ENCODE peak calls at places on chromosomes 11 and 22, in seven cellular contexts. V is breast epithelium; J is LHCN-M2; T is HCEC 1CT; S is ecto neural progenitor cell; C is activated T-helper 1 cell treated with anti-CD3 and anti-CD28 coated beads, Interleukin-2, amount 50 U/mL, for 16 hours; Y is ovary. U is an unnamed sample.

GRCh38 chr22:45211848-45212247 is 28.8 kb downstream of the KIAA0930 start:
- DNase-seq in C (no peak), Y (no peak), J (no peak), V (no peak), T (no peak), S (no peak), U (no peak)

GRCh38 chr11:75667268-75667830 is 1.5 kb downstream of the MAP6 start:
- DNase-seq in S (peak; percentile 75), T (no peak), V (no peak), J (no peak), C (no peak), Y (peak; percentile 51), U (peak; percentile 27)

GRCh38 chr22:38638216-38638615 is 18.0 kb downstream of the FAM227A start:
- DNase-seq in J (peak; percentile 50), C (no peak), Y (no peak), T (no peak), S (no peak), V (no peak), U (no peak)

GRCh38 chr22:27270818-27271510 is 530.6 kb downstream of the MN1 start:
- DNase-seq in Y (peak; percentile 59), S (no peak), J (no peak), T (no peak), C (no peak), V (no peak), U (no peak)

GRCh38 chr11:44761546-44761961 is 34.8 kb downstream of the TSPAN18 start:
- DNase-seq in T (no peak), C (no peak), Y (no peak), J (no peak), V (no peak), S (no peak), U (no peak)

GRCh38 chr22:23829845-23830372 is 8.9 kb downstream of the DERL3 start:
- DNase-seq in J (peak; percentile 63), C (no peak), Y (peak; percentile 3), T (peak; percentile 82), V (no peak), S (no peak), U (no peak)

GRCh38 chr11:122068096-122068495 is 47.9 kb downstream of the BLID start:
- DNase-seq in C (no peak), Y (no peak), J (no peak), S (no peak), T (no peak), V (no peak), U (no peak)

GRCh38 chr22:23237201-23237798 is 57.0 kb downstream of the BCR start:
- DNase-seq in S (peak; percentile 70), J (peak; percentile 97), C (no peak), T (no peak), V (no peak), Y (peak; percentile 81), U (no peak)

GRCh38 chr11:27309064-27309463 is 54.0 kb downstream of the CCDC34 start:
- DNase-seq in C (no peak), V (no peak), T (no peak), J (no peak), Y (no peak), S (no peak), U (no peak)

GRCh38 chr11:57386178-57386945 is 4.1 kb downstream of the PRG2 start:
- DNase-seq in T (no peak), V (no peak), C (no peak), Y (no peak), S (no peak), J (no peak), U (no peak)

GRCh38 chr11:102799656-102800339 is 1.8 kb upstream of the MMP1 start:
- DNase-seq in C (no peak), S (no peak), J (no peak), V (no peak), T (peak; percentile 50), Y (no peak), U (no peak)

GRCh38 chr11:67303132-67303988 is at the start of gene SSH3:
- DNase-seq in J (peak; percentile 53), V (peak; percentile 73), C (no peak), Y (peak; percentile 79), T (peak; percentile 46), S (peak; percentile 74), U (peak; percentile 62)

GRCh38 chr11:1484716-1485503 is 1.7 kb downstream of the MOB2 start:
- DNase-seq in C (no peak), T (no peak), Y (peak; percentile 47), V (no peak), S (no peak), J (no peak), U (no peak)

GRCh38 chr11:25992254-25992653 is 339.7 kb upstream of the ANO3 start:
- DNase-seq in Y (no peak), T (no peak), S (no peak), J (no peak), V (no peak), C (no peak), U (no peak)

GRCh38 chr11:78290293-78291176 is 101.8 kb downstream of the USP35 start:
- DNase-seq in T (peak; percentile 89), Y (no peak), S (no peak), C (no peak), V (no peak), J (peak; percentile 88), U (peak; percentile 33)

GRCh38 chr11:75386912-75387311 is 12.4 kb upstream of the RPS3 start:
- DNase-seq in Y (peak; percentile 9), J (peak; percentile 42), T (no peak), C (no peak), S (no peak), V (no peak), U (no peak)

GRCh38 chr11:64545605-64546004 is 45.4 kb upstream of the SLC22A12 start:
- DNase-seq in T (peak; percentile 60), S (no peak), J (peak; percentile 50), Y (no peak), C (no peak), V (no peak), U (no peak)

GRCh38 chr11:44424841-44425240 is 114.9 kb upstream of the ALX4 start:
- DNase-seq in C (no peak), J (no peak), Y (no peak), T (no peak), V (no peak), S (no peak), U (no peak)

GRCh38 chr22:43346521-43346929 is 3.4 kb upstream of the SCUBE1 start:
- DNase-seq in T (peak; percentile 18), C (peak; percentile 42), J (no peak), S (peak; percentile 77), Y (peak; percentile 78), V (peak; percentile 63), U (peak; percentile 75)

U was measured in activated CD4-positive, alpha-beta memory T cell treated with anti-CD3 and anti-CD28 coated beads for 36 hours.